ENCODE peak calls at places on chromosomes 2 and 18, in nine cellular contexts. One of them, this sample, is unnamed.

GRCh38 chr2:224861266-224861665 is 145.1 kb upstream of the CCDC195 start:
- DNase-seq in Peyer's patch: no peak
- DNase-seq in left lung: no peak
- DNase-seq in AG04450: no peak
- DNase-seq in esophagus muscularis mucosa: no peak
- DNase-seq in endothelial cell of umbilical vein: no peak
- DNase-seq in fibroblast of lung: no peak
- DNase-seq in WERI-Rb-1: no peak
- DNase-seq in A549: no peak
- DNase-seq in this sample: no peak

GRCh38 chr2:215313219-215313656 is 1.4 kb downstream of the ATIC start:
- DNase-seq in Peyer's patch: no peak
- DNase-seq in esophagus muscularis mucosa: no peak
- DNase-seq in endothelial cell of umbilical vein: no peak
- DNase-seq in left lung: no peak
- DNase-seq in fibroblast of lung: no peak
- DNase-seq in AG04450: no peak
- DNase-seq in A549: no peak
- DNase-seq in WERI-Rb-1: no peak
- DNase-seq in this sample: no peak

GRCh38 chr2:234858134-234858533 is 93.7 kb upstream of the SH3BP4 start:
- DNase-seq in endothelial cell of umbilical vein: no peak
- DNase-seq in Peyer's patch: no peak
- DNase-seq in AG04450: no peak
- DNase-seq in fibroblast of lung: no peak
- DNase-seq in left lung: no peak
- DNase-seq in esophagus muscularis mucosa: no peak
- DNase-seq in A549: no peak
- DNase-seq in WERI-Rb-1: no peak
- DNase-seq in this sample: no peak

GRCh38 chr2:191018663-191019119 is 4.7 kb upstream of the STAT1 start:
- DNase-seq in endothelial cell of umbilical vein: no peak
- DNase-seq in WERI-Rb-1: no peak
- DNase-seq in fibroblast of lung: no peak
- DNase-seq in esophagus muscularis mucosa: no peak
- DNase-seq in AG04450: no peak
- DNase-seq in left lung: no peak
- DNase-seq in A549: no peak
- DNase-seq in Peyer's patch: no peak
- DNase-seq in this sample: no peak

GRCh38 chr2:44930274-44930826 is 11.2 kb upstream of the SIX3 start:
- DNase-seq in esophagus muscularis mucosa: no peak
- DNase-seq in A549: no peak
- DNase-seq in endothelial cell of umbilical vein: no peak
- DNase-seq in WERI-Rb-1: no peak
- DNase-seq in left lung: no peak
- DNase-seq in fibroblast of lung: no peak
- DNase-seq in AG04450: no peak
- DNase-seq in Peyer's patch: no peak
- DNase-seq in this sample: no peak

GRCh38 chr2:10909050-10909995 is 2.4 kb upstream of the KCNF1 start:
- DNase-seq in left lung: no peak
- DNase-seq in esophagus muscularis mucosa: no peak
- DNase-seq in A549: peak; percentile 50
- DNase-seq in AG04450: no peak
- DNase-seq in fibroblast of lung: no peak
- DNase-seq in endothelial cell of umbilical vein: peak; percentile 25
- DNase-seq in Peyer's patch: no peak
- DNase-seq in WERI-Rb-1: peak; percentile 87
- DNase-seq in this sample: no peak

GRCh38 chr2:56871641-56872040 is 687.9 kb downstream of the CCDC85A start:
- DNase-seq in left lung: no peak
- DNase-seq in A549: no peak
- DNase-seq in AG04450: no peak
- DNase-seq in esophagus muscularis mucosa: no peak
- DNase-seq in fibroblast of lung: no peak
- DNase-seq in WERI-Rb-1: no peak
- DNase-seq in endothelial cell of umbilical vein: no peak
- DNase-seq in Peyer's patch: no peak
- DNase-seq in this sample: no peak

GRCh38 chr2:100070078-100070477 is 72.3 kb downstream of the AFF3 start:
- DNase-seq in endothelial cell of umbilical vein: no peak
- DNase-seq in WERI-Rb-1: no peak
- DNase-seq in A549: no peak
- DNase-seq in left lung: no peak
- DNase-seq in Peyer's patch: no peak
- DNase-seq in fibroblast of lung: peak; percentile 77
- DNase-seq in esophagus muscularis mucosa: no peak
- DNase-seq in AG04450: no peak
- DNase-seq in this sample: no peak

GRCh38 chr2:197113221-197113831 is 186.8 kb upstream of the PGAP1 start:
- DNase-seq in AG04450: no peak
- DNase-seq in fibroblast of lung: peak; percentile 66
- DNase-seq in Peyer's patch: no peak
- DNase-seq in A549: peak; percentile 24
- DNase-seq in esophagus muscularis mucosa: no peak
- DNase-seq in endothelial cell of umbilical vein: peak; percentile 65
- DNase-seq in WERI-Rb-1: no peak
- DNase-seq in left lung: no peak
- DNase-seq in this sample: no peak

GRCh38 chr2:884027-884748 is 66.5 kb upstream of the SNTG2 start:
- DNase-seq in endothelial cell of umbilical vein: no peak
- DNase-seq in esophagus muscularis mucosa: no peak
- DNase-seq in fibroblast of lung: no peak
- DNase-seq in AG04450: no peak
- DNase-seq in Peyer's patch: no peak
- DNase-seq in WERI-Rb-1: no peak
- DNase-seq in A549: no peak
- DNase-seq in left lung: no peak
- DNase-seq in this sample: no peak

DNA sequence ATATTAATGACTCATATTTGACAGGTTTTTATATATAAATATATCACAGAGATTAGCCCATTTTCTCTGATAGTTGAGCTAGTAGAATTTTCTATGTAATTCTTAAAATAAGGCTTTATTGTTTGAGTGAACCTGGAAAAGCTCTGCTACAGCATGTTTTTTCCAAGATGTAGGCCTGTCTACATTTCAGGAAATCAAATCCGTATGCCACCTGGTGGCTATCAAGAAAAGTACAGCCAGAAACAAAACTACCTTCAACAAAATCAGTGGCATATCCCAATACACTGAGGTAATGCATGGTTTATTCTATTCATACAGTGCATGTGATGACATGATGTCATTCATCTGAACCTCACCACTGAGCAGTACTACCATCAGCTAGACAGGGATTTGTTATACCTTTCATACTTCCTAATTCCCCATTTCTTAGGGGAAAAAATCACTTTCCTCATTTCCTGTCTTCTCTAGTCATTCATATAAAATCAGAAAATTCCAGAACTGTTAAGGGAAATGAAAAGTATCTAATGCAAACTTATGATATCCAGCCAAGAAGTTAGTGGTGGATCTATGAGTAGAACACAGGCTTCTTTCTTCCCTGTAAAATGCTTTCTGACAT is 310.4 kb upstream of the SYT4 start:
- DNase-seq in A549: no peak
- DNase-seq in left lung: no peak
- DNase-seq in endothelial cell of umbilical vein: peak; percentile 43
- DNase-seq in fibroblast of lung: peak; percentile 64
- DNase-seq in AG04450: no peak
- DNase-seq in esophagus muscularis mucosa: no peak
- DNase-seq in Peyer's patch: no peak
- DNase-seq in WERI-Rb-1: no peak
- DNase-seq in this sample: no peak
- TF ChIP-seq CTCF in A549: peak; percentile 34
- TF ChIP-seq CTCF in left lung: peak; percentile 55
- TF ChIP-seq CTCF in endothelial cell of umbilical vein: peak; percentile 44
- TF ChIP-seq CTCF in fibroblast of lung: peak; percentile 83
- TF ChIP-seq CTCF in AG04450: peak; percentile 75
- TF ChIP-seq CTCF in esophagus muscularis mucosa: peak; percentile 80
- TF ChIP-seq CTCF in Peyer's patch: peak; percentile 58
- TF ChIP-seq CTCF in WERI-Rb-1: peak; percentile 54
- TF ChIP-seq CTCF in this sample: peak; percentile 55

GRCh38 chr18:56333146-56333545 is 305.2 kb downstream of the TXNL1 start:
- DNase-seq in AG04450: no peak
- DNase-seq in endothelial cell of umbilical vein: no peak
- DNase-seq in A549: no peak
- DNase-seq in WERI-Rb-1: no peak
- DNase-seq in fibroblast of lung: no peak
- DNase-seq in esophagus muscularis mucosa: no peak
- DNase-seq in Peyer's patch: no peak
- DNase-seq in left lung: no peak
- DNase-seq in this sample: no peak
- H3K9me3 ChIP-seq in AG04450: no peaks in the 10 kb centered on the region
- H3K9me3 ChIP-seq in endothelial cell of umbilical vein: no peaks in the 10 kb centered on the region
- H3K9me3 ChIP-seq in A549: no peaks in the 10 kb centered on the region
- H3K9me3 ChIP-seq in WERI-Rb-1: no peaks in the 10 kb centered on the region
- H3K9me3 ChIP-seq in fibroblast of lung: no peaks in the 10 kb centered on the region
- H3K9me3 ChIP-seq in esophagus muscularis mucosa: no peaks in the 10 kb centered on the region
- H3K9me3 ChIP-seq in Peyer's patch: no peaks in the 10 kb centered on the region
- H3K9me3 ChIP-seq in left lung: no peaks in the 10 kb centered on the region
- H3K9me3 ChIP-seq in this sample: no peaks in the 10 kb centered on the region

GRCh38 chr18:12345491-12346239 is 31.4 kb downstream of the AFG3L2 start:
- DNase-seq in esophagus muscularis mucosa: no peak
- DNase-seq in left lung: no peak
- DNase-seq in endothelial cell of umbilical vein: no peak
- DNase-seq in WERI-Rb-1: no peak
- DNase-seq in A549: no peak
- DNase-seq in Peyer's patch: no peak
- DNase-seq in fibroblast of lung: no peak
- DNase-seq in AG04450: no peak
- DNase-seq in this sample: no peak
- H3K27ac ChIP-seq in esophagus muscularis mucosa: no peak overlapping the region
- H3K27ac ChIP-seq in left lung: no peak overlapping the region
- H3K27ac ChIP-seq in endothelial cell of umbilical vein: no peak overlapping the region
- H3K27ac ChIP-seq in WERI-Rb-1: no peak overlapping the region
- H3K27ac ChIP-seq in A549: no peak overlapping the region
- H3K27ac ChIP-seq in Peyer's patch: no peak overlapping the region
- H3K27ac ChIP-seq in fibroblast of lung: no peak overlapping the region
- H3K27ac ChIP-seq in AG04450: no peak overlapping the region
- H3K27ac ChIP-seq in this sample: no peak overlapping the region

GRCh38 chr2:150607471-150607870 is 120.0 kb upstream of the RND3 start:
- DNase-seq in A549: no peak
- DNase-seq in left lung: no peak
- DNase-seq in Peyer's patch: no peak
- DNase-seq in endothelial cell of umbilical vein: no peak
- DNase-seq in esophagus muscularis mucosa: no peak
- DNase-seq in WERI-Rb-1: no peak
- DNase-seq in AG04450: no peak
- DNase-seq in fibroblast of lung: no peak
- DNase-seq in this sample: no peak

GRCh38 chr2:150608341-150608740 is 120.9 kb upstream of the RND3 start:
- DNase-seq in fibroblast of lung: no peak
- DNase-seq in WERI-Rb-1: no peak
- DNase-seq in Peyer's patch: no peak
- DNase-seq in esophagus muscularis mucosa: no peak
- DNase-seq in AG04450: no peak
- DNase-seq in left lung: no peak
- DNase-seq in A549: no peak
- DNase-seq in endothelial cell of umbilical vein: no peak
- DNase-seq in this sample: no peak

GRCh38 chr2:150609831-150610582 is 122.5 kb upstream of the RND3 start:
- DNase-seq in Peyer's patch: no peak
- DNase-seq in endothelial cell of umbilical vein: no peak
- DNase-seq in left lung: no peak
- DNase-seq in fibroblast of lung: peak; percentile 72
- DNase-seq in AG04450: peak; percentile 83
- DNase-seq in esophagus muscularis mucosa: no peak
- DNase-seq in A549: no peak
- DNase-seq in WERI-Rb-1: no peak
- DNase-seq in this sample: no peak

GRCh38 chr2:150612957-150613710 is 125.7 kb upstream of the RND3 start:
- DNase-seq in fibroblast of lung: no peak
- DNase-seq in WERI-Rb-1: no peak
- DNase-seq in A549: no peak
- DNase-seq in esophagus muscularis mucosa: no peak
- DNase-seq in endothelial cell of umbilical vein: peak; percentile 73
- DNase-seq in AG04450: no peak
- DNase-seq in left lung: no peak
- DNase-seq in Peyer's patch: no peak
- DNase-seq in this sample: no peak

GRCh38 chr2:150610670-150611279 is 123.3 kb upstream of the RND3 start:
- DNase-seq in AG04450: no peak
- DNase-seq in esophagus muscularis mucosa: no peak
- DNase-seq in WERI-Rb-1: peak; percentile 18
- DNase-seq in fibroblast of lung: peak; percentile 56
- DNase-seq in A549: peak; percentile 56
- DNase-seq in Peyer's patch: no peak
- DNase-seq in endothelial cell of umbilical vein: peak; percentile 45
- DNase-seq in left lung: no peak
- DNase-seq in this sample: no peak
- TF ChIP-seq CTCF in AG04450: peak; percentile 65
- TF ChIP-seq CTCF in esophagus muscularis mucosa: peak; percentile 47
- TF ChIP-seq CTCF in WERI-Rb-1: peak; percentile 55
- TF ChIP-seq CTCF in fibroblast of lung: peak; percentile 60
- TF ChIP-seq CTCF in A549: peak; percentile 92
- TF ChIP-seq CTCF in Peyer's patch: peak; percentile 69
- TF ChIP-seq CTCF in endothelial cell of umbilical vein: peak; percentile 31
- TF ChIP-seq CTCF in left lung: peak; percentile 29
- TF ChIP-seq CTCF in this sample: no peak

GRCh38 chr18:71371951-71372605 is 1083.2 kb downstream of the SOCS6 start:
- DNase-seq in Peyer's patch: no peak
- DNase-seq in esophagus muscularis mucosa: no peak
- DNase-seq in A549: no peak
- DNase-seq in fibroblast of lung: peak; percentile 1
- DNase-seq in WERI-Rb-1: no peak
- DNase-seq in AG04450: no peak
- DNase-seq in endothelial cell of umbilical vein: no peak
- DNase-seq in left lung: no peak
- DNase-seq in this sample: no peak

GRCh38 chr18:71374294-71374693 is 1085.4 kb downstream of the SOCS6 start:
- DNase-seq in left lung: no peak
- DNase-seq in WERI-Rb-1: no peak
- DNase-seq in endothelial cell of umbilical vein: no peak
- DNase-seq in fibroblast of lung: no peak
- DNase-seq in esophagus muscularis mucosa: no peak
- DNase-seq in AG04450: no peak
- DNase-seq in Peyer's patch: no peak
- DNase-seq in A549: no peak
- DNase-seq in this sample: no peak

GRCh38 chr18:71370095-71370494 is 1081.2 kb downstream of the SOCS6 start:
- DNase-seq in fibroblast of lung: no peak
- DNase-seq in esophagus muscularis mucosa: no peak
- DNase-seq in WERI-Rb-1: no peak
- DNase-seq in AG04450: no peak
- DNase-seq in endothelial cell of umbilical vein: no peak
- DNase-seq in A549: no peak
- DNase-seq in left lung: no peak
- DNase-seq in Peyer's patch: no peak
- DNase-seq in this sample: no peak
- H3K9me3 ChIP-seq in fibroblast of lung: no peaks in the 10 kb centered on the region
- H3K9me3 ChIP-seq in esophagus muscularis mucosa: peaks cover 8% of the 10 kb centered on the region
- H3K9me3 ChIP-seq in WERI-Rb-1: no peaks in the 10 kb centered on the region
- H3K9me3 ChIP-seq in AG04450: peaks cover 6% of the 10 kb centered on the region
- H3K9me3 ChIP-seq in endothelial cell of umbilical vein: no peaks in the 10 kb centered on the region
- H3K9me3 ChIP-seq in A549: no peaks in the 10 kb centered on the region
- H3K9me3 ChIP-seq in left lung: peaks cover 18% of the 10 kb centered on the region
- H3K9me3 ChIP-seq in Peyer's patch: no peaks in the 10 kb centered on the region
- H3K9me3 ChIP-seq in this sample: no peaks in the 10 kb centered on the region